ENCODE peak calls at places on chromosome 6, in seven cellular contexts. W is IMR-90, P is GM23248, S is neural progenitor cell, J is neuronal stem cell, O is H9, Q is mesenchymal stem cell. H is an unnamed sample.

GRCh38 chr6:51702851-51703250 is 384.6 kb downstream of the PKHD1 start:
- DNase-seq in O (no peak), S (no peak), Q (no peak), W (no peak), P (no peak), J (no peak), H (no peak)

GRCh38 chr6:75424610-75425548 is 68.7 kb downstream of the FILIP1 start:
- DNase-seq in O (no peak), P (peak; percentile 62), J (no peak), Q (no peak), W (peak; percentile 43), S (no peak), H (no peak)

GRCh38 chr6:3283241-3283640 is 24.5 kb downstream of the PSMG4 start:
- DNase-seq in P (no peak), O (no peak), J (no peak), Q (no peak), W (no peak), S (no peak), H (no peak)

GRCh38 chr6:117444600-117444999 is 18.9 kb upstream of the ROS1 start:
- DNase-seq in Q (peak; percentile 63), P (peak; percentile 80), O (no peak), S (no peak), W (peak; percentile 83), J (no peak), H (no peak)

GRCh38 chr6:19332806-19333460 is 504.2 kb upstream of the ID4 start:
- DNase-seq in Q (no peak), P (no peak), O (no peak), W (no peak), S (no peak), J (no peak), H (no peak)

GRCh38 chr6:41271901-41272395 is 14.5 kb downstream of the TREM1 start:
- DNase-seq in O (no peak), W (no peak), P (no peak), J (no peak), Q (no peak), S (no peak), H (no peak)

GRCh38 chr6:151445482-151445881 is 6.4 kb downstream of the RMND1 start:
- DNase-seq in O (no peak), J (no peak), Q (peak; percentile 50), W (peak; percentile 95), S (no peak), P (peak; percentile 62), H (no peak)

GRCh38 chr6:39896701-39897100 is 37.6 kb downstream of the MOCS1 start:
- DNase-seq in S (no peak), W (no peak), O (no peak), Q (no peak), P (no peak), J (no peak), H (no peak)

GRCh38 chr6:163416640-163417253 is 2.2 kb downstream of the QKI start:
- DNase-seq in J (peak; percentile 66), S (peak; percentile 70), O (no peak), Q (peak; percentile 90), P (peak; percentile 88), W (peak; percentile 87), H (no peak)

GRCh38 chr6:47721189-47721588 is 22.8 kb downstream of the ADGRF4 start:
- DNase-seq in P (no peak), W (no peak), J (no peak), Q (no peak), S (no peak), O (no peak), H (no peak)

GRCh38 chr6:27452496-27452897 is 20.4 kb downstream of the ZNF184 start:
- DNase-seq in W (peak; percentile 5), S (no peak), J (no peak), Q (peak; percentile 35), O (no peak), P (peak; percentile 14), H (no peak)

GRCh38 chr6:73487473-73487872 is 25.9 kb downstream of the MTO1 start:
- DNase-seq in O (no peak), J (no peak), Q (no peak), S (no peak), W (no peak), P (no peak), H (no peak)

GRCh38 chr6:37783831-37784584 is 35.5 kb upstream of the ZFAND3 start:
- DNase-seq in O (no peak), S (peak; percentile 48), P (peak; percentile 75), Q (peak; percentile 57), J (no peak), W (no peak), H (no peak)

GRCh38 chr6:149015224-149015876 is 268.5 kb downstream of the UST start:
- DNase-seq in J (no peak), P (peak; percentile 77), S (no peak), O (no peak), Q (peak; percentile 12), W (peak; percentile 80), H (no peak)

GRCh38 chr6:134739299-134740090 is 210.4 kb downstream of the ALDH8A1 start:
- DNase-seq in P (no peak), W (peak; percentile 39), J (no peak), S (no peak), Q (no peak), O (no peak), H (no peak)

GRCh38 chr6:452301-453067 is 60.9 kb downstream of the IRF4 start:
- DNase-seq in O (peak; percentile 14), Q (no peak), W (no peak), J (no peak), S (no peak), P (peak; percentile 59), H (no peak)

GRCh38 chr6:89270951-89271721 is 44.0 kb downstream of the GABRR2 start:
- DNase-seq in S (no peak), J (no peak), Q (no peak), P (no peak), W (no peak), O (no peak), H (no peak)

GRCh38 chr6:154156135-154156948 is 117.3 kb downstream of the OPRM1 start:
- DNase-seq in P (peak; percentile 53), W (peak; percentile 45), Q (peak; percentile 30), S (peak; percentile 58), O (peak; percentile 83), J (no peak), H (no peak)

GRCh38 chr6:16158943-16159557 is 30.2 kb downstream of the MYLIP start:
- DNase-seq in O (no peak), J (no peak), P (no peak), W (no peak), Q (no peak), S (no peak), H (no peak)

GRCh38 chr6:76942203-76942971 is 520.9 kb downstream of the HTR1B start:
- DNase-seq in J (no peak), P (peak; percentile 23), Q (peak; percentile 10), W (no peak), O (no peak), S (no peak), H (no peak)

DNA sequence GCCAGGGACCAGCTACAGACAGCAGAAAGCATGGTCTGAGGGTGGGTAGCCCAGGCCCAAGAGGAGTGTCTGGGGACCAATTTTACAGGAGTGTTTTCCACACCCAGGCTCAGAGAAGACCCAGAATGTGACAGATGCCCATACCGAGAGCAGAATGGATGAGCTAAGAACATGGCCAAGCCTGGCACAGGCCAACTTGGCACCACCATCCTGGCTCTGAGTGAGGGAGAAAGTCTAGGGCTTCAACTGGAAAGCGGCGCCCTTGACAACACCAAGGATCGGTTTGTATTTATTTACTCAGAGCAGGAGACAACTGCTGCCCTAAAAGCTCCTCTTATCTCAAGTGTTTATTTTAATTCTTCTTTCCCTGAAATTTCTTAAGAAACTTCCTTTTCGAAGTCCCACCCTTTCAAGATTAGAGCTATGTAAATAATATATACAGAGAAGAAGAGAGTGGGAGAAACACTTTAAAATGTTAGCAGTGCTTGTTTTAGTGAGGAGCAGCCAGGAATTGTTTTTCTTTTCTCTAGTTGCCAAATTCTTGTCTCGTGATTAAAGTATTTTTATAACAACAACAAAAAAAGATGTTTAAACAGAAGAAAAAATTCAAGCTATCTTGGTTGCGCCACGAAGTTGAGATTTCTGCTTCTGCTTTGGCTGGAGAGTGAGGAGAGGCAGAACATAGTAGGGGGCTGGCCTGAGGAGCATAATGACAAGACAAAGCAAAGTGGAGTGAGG is 16.2 kb downstream of the TNXB start:
- DNase-seq in W (peak; percentile 84), S (no peak), P (peak; percentile 69), J (no peak), O (no peak), Q (peak; percentile 91), H (no peak)
- H3K9ac ChIP-seq in W (peak overlapping the region; percentile 50), S (no peak overlapping the region), P (peak overlapping the region; percentile 14), J (no peak overlapping the region), O (no peak overlapping the region), Q (peak overlapping the region; percentile 50), H (no peak overlapping the region)

GRCh38 chr6:146913842-146914562 is 290.2 kb upstream of the STXBP5 start:
- DNase-seq in O (peak; percentile 89), Q (peak; percentile 99), S (peak; percentile 65), P (peak; percentile 97), W (peak; percentile 99), J (peak; percentile 65), H (peak; percentile 71)
- H3K9ac ChIP-seq in O (no peak overlapping the region), Q (peak overlapping the region; percentile 98), S (no peak overlapping the region), P (peak overlapping the region; percentile 96), W (peak overlapping the region; percentile 82), J (no peak overlapping the region), H (no peak overlapping the region)

GRCh38 chr6:53192590-53193232 is 44.1 kb upstream of the GCM1 start:
- DNase-seq in W (no peak), S (peak; percentile 56), Q (no peak), O (peak; percentile 44), P (no peak), J (peak; percentile 5), H (no peak)
- H3K9ac ChIP-seq in W (no peak overlapping the region), S (no peak overlapping the region), Q (peak overlapping the region; percentile 13), O (peak overlapping the region; percentile 7), P (no peak overlapping the region), J (no peak overlapping the region), H (peak overlapping the region; percentile 3)

GRCh38 chr6:33200234-33201146 is at the start of the genes RXRB and SLC39A7:
- DNase-seq in Q (peak; percentile 99), P (peak; percentile 100), S (peak; percentile 100), J (peak; percentile 100), W (peak; percentile 99), O (peak; percentile 98), H (peak; percentile 94)

GRCh38 chr6:33197431-33198048 is 2.9 kb downstream of the RXRB start:
- DNase-seq in J (no peak), W (peak; percentile 56), O (peak; percentile 72), P (peak; percentile 84), Q (peak; percentile 80), S (peak; percentile 82), H (no peak)

GRCh38 chr6:33199687-33200233 is 705 bp downstream of the RXRB start:
- DNase-seq in W (peak; percentile 35), S (peak; percentile 92), Q (peak; percentile 79), O (peak; percentile 91), J (no peak), P (peak; percentile 76), H (no peak)

GRCh38 chr6:33198159-33198852 is 2.2 kb downstream of the RXRB start:
- DNase-seq in P (no peak), W (no peak), Q (no peak), S (no peak), O (no peak), J (no peak), H (no peak)

DNA sequence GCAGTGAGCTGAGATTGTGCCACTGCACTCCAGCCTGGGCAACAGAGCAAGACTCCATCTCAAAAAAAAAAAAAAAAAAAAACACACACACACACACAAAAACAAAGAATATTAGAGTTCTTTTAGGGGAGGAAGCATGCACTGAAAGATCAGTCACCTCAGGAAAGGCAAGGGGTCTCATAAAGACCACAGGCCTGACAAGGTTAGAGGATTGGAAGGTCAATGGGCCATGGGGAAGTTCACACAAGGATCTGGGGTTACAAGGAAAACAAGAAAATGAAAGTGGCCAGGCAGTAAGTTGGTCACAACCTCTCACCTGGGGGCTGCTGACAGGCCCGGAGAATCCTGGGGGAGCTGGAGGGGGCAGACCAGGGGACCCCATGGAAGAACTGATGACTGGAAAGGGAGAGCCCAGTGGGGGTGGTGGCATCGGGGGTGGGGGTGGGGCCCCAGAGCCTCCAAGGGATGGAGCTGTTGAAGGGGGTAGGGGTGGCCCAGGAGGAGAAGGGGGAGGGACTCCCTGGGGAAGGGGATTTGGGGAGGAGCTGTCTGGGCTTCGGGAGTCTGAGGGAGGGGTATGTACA is 1.5 kb downstream of the RXRB start:
- DNase-seq in J (no peak), Q (no peak), S (no peak), P (no peak), W (no peak), O (no peak), H (no peak)
- H3K9ac ChIP-seq in J (no peak overlapping the region), Q (peak overlapping the region; percentile 100), S (no peak overlapping the region), P (peak overlapping the region; percentile 100), W (peak overlapping the region; percentile 96), O (no peak overlapping the region), H (peak overlapping the region; percentile 87)

H was measured in NT2/D1.